ENCODE peak calls at places on chromosomes 4 and X, in four cellular contexts. O is neural crest cell, R is astrocyte of the cerebellum, B is nucleus accumbens. E is an unnamed sample.

GRCh38 chr4:54685810-54686209 is 28.1 kb downstream of the KIT start:
- DNase-seq in O (no peak), R (no peak), B (no peak), E (no peak)

GRCh38 chr4:84691170-84691691 is 108.3 kb downstream of the CDS1 start:
- DNase-seq in O (no peak), R (peak; percentile 83), B (no peak), E (no peak)

GRCh38 chr4:89283226-89283974 is 24.2 kb downstream of the GPRIN3 start:
- DNase-seq in O (no peak), R (no peak), B (no peak), E (no peak)

GRCh38 chr4:165351359-165352130 is 24.1 kb downstream of the MSMO1 start:
- DNase-seq in O (no peak), R (no peak), B (no peak), E (no peak)

GRCh38 chr4:92994727-92995126 is 691.0 kb downstream of the GRID2 start:
- DNase-seq in O (no peak), R (no peak), B (no peak), E (no peak)

GRCh38 chr4:152605641-152606304 is 69.9 kb upstream of the FBXW7 start:
- DNase-seq in O (no peak), R (peak; percentile 15), B (no peak), E (peak; percentile 56)

GRCh38 chrX:124414281-124414680 is 67.9 kb downstream of the SH2D1A start:
- DNase-seq in O (no peak), R (no peak), B (no peak), E (no peak)

GRCh38 chrX:68180501-68181061 is 252.7 kb downstream of the OPHN1 start:
- DNase-seq in O (no peak), R (no peak), B (no peak), E (no peak)

GRCh38 chr4:107333518-107333917 is 297.4 kb upstream of the DKK2 start:
- DNase-seq in O (no peak), R (no peak), B (no peak), E (no peak)

GRCh38 chr4:102525556-102525955 is 24.4 kb downstream of the NFKB1 start:
- DNase-seq in O (no peak), R (no peak), B (no peak), E (no peak)

GRCh38 chr4:3443750-3444309 is 2.1 kb downstream of the HGFAC start:
- DNase-seq in O (no peak), R (no peak), B (no peak), E (no peak)

GRCh38 chr4:108166441-108167315 is 2.1 kb downstream of the LEF1 start:
- DNase-seq in O (peak; percentile 31), R (no peak), B (no peak), E (peak; percentile 88)

GRCh38 chr4:186739802-186740434 is 16.3 kb upstream of the FAT1 start:
- DNase-seq in O (no peak), R (no peak), B (no peak), E (no peak)

GRCh38 chr4:176782191-176782590 is 10.5 kb downstream of the VEGFC start:
- DNase-seq in O (no peak), R (no peak), B (no peak), E (no peak)

GRCh38 chr4:165720411-165721082 is 152.5 kb upstream of the TLL1 start:
- DNase-seq in O (no peak), R (no peak), B (no peak), E (no peak)

GRCh38 chrX:134761788-134762187 is 103.5 kb upstream of the PLAC1 start:
- DNase-seq in O (no peak), R (no peak), B (no peak), E (peak; percentile 29)

GRCh38 chr4:185119927-185120630 is 23.0 kb upstream of the SLC25A4 start:
- DNase-seq in O (no peak), R (no peak), B (no peak), E (peak; percentile 85)

GRCh38 chr4:159006202-159006601 is 96.7 kb upstream of the RAPGEF2 start:
- DNase-seq in O (no peak), R (peak; percentile 85), B (no peak), E (no peak)

GRCh38 chr4:122503214-122503613 is 46.7 kb upstream of the IL2 start:
- DNase-seq in O (no peak), R (no peak), B (no peak), E (no peak)

GRCh38 chrX:39709364-39709763 is 388.4 kb downstream of the BCOR start:
- DNase-seq in O (no peak), R (no peak), B (no peak), E (no peak)

GRCh38 chr4:145130788-145131398 is 32.8 kb downstream of the ABCE1 start:
- DNase-seq in O (no peak), R (peak; percentile 79), B (no peak), E (peak; percentile 77)

GRCh38 chrX:75893281-75893680 is 108.2 kb upstream of the MAGEE2 start:
- DNase-seq in O (no peak), R (no peak), B (no peak), E (no peak)

GRCh38 chr4:10416441-10416840 is 40.8 kb downstream of the ZNF518B start:
- DNase-seq in O (no peak), R (no peak), B (no peak), E (no peak)

GRCh38 chr4:95141376-95141775 is 383.6 kb downstream of the BMPR1B start:
- DNase-seq in O (no peak), R (no peak), B (no peak), E (no peak)

GRCh38 chrX:122703762-122704161 is 480.3 kb upstream of the GRIA3 start:
- DNase-seq in O (no peak), R (no peak), B (no peak), E (no peak)

GRCh38 chr4:80017125-80017854 is 55.7 kb downstream of the ANTXR2 start:
- DNase-seq in O (no peak), R (peak; percentile 73), B (no peak), E (peak; percentile 85)

GRCh38 chr4:127856485-127857447 is 23.9 kb upstream of the PLK4 start:
- DNase-seq in O (no peak), R (peak; percentile 90), B (no peak), E (no peak)

GRCh38 chr4:186134254-186134653 is 29.8 kb downstream of the FAM149A start:
- DNase-seq in O (no peak), R (no peak), B (peak; percentile 11), E (no peak)